ENCODE peak calls at places on chromosomes 11 and 22, in four cellular contexts. I is SK-N-SH, W is kidney, Y is NT2/D1. K is an unnamed sample. For H3K4me1, the result is how much of the 10 kb centered on the place peaks cover.

GRCh38 chr11:95305726-95306522 is 74.9 kb upstream of the SESN3 start:
- DNase-seq in W (no peak), Y (no peak), I (no peak), K (no peak)

GRCh38 chr11:65204646-65205601 is 23.2 kb downstream of the CAPN1 start:
- DNase-seq in W (peak), Y (peak), I (peak), K (peak)

GRCh38 chr11:74057251-74058151 is 48.6 kb upstream of the UCP3 start:
- DNase-seq in Y (no peak), I (no peak), W (no peak), K (no peak)

GRCh38 chr11:70134490-70134889 is 56.4 kb downstream of the ANO1 start:
- DNase-seq in Y (no peak), I (no peak), W (no peak), K (no peak)

GRCh38 chr11:108748971-108749370 is 84.1 kb downstream of the DDX10 start:
- DNase-seq in I (no peak), Y (no peak), W (no peak), K (no peak)

GRCh38 chr11:129972596-129972995 is 30.0 kb downstream of the PRDM10 start:
- DNase-seq in Y (peak), W (no peak), I (no peak), K (peak)

GRCh38 chr11:42237701-42238235 is 778.3 kb upstream of the LRRC4C start:
- DNase-seq in Y (no peak), W (no peak), I (no peak), K (no peak)

GRCh38 chr11:62223095-62223494 is 14.6 kb downstream of the SCGB2A1 start:
- DNase-seq in I (no peak), W (no peak), Y (no peak), K (no peak)

GRCh38 chr22:27311666-27312566 is 489.6 kb downstream of the MN1 start:
- DNase-seq in Y (no peak), I (no peak), W (no peak), K (peak)

GRCh38 chr22:38886333-38886732 is 14.3 kb upstream of the CBX6 start:
- DNase-seq in Y (no peak), I (no peak), W (no peak), K (no peak)

GRCh38 chr11:43738600-43739409 is 58.3 kb downstream of the HSD17B12 start:
- DNase-seq in I (no peak), W (no peak), Y (no peak), K (peak)

GRCh38 chr11:118305726-118306125 is 1.2 kb downstream of the CD3E start:
- DNase-seq in I (no peak), W (no peak), Y (no peak), K (no peak)

GRCh38 chr11:14323118-14323676 is 35.8 kb downstream of the RRAS2 start:
- DNase-seq in Y (no peak), W (no peak), I (no peak), K (no peak)

GRCh38 chr11:6233984-6234313 is 487 bp downstream of the FHIP1B start:
- DNase-seq in I (no peak), W (no peak), Y (no peak), K (peak)

GRCh38 chr11:19263333-19263732 is 22.6 kb upstream of the E2F8 start:
- DNase-seq in W (no peak), I (no peak), Y (no peak), K (no peak)

GRCh38 chr22:38755911-38756532 is at the start of gene SUN2:
- DNase-seq in W (peak), I (peak), Y (no peak), K (peak)

GRCh38 chr11:44120169-44120568 is 24.7 kb downstream of the EXT2 start:
- DNase-seq in Y (no peak), I (peak), W (no peak), K (peak)

GRCh38 chr11:132312161-132312560 is 941.7 kb downstream of the NTM start:
- DNase-seq in I (no peak), Y (no peak), W (no peak), K (no peak)

GRCh38 chr22:43446037-43446803 is 34.4 kb downstream of the MPPED1 start:
- DNase-seq in W (no peak), Y (no peak), I (no peak), K (no peak)

DNA sequence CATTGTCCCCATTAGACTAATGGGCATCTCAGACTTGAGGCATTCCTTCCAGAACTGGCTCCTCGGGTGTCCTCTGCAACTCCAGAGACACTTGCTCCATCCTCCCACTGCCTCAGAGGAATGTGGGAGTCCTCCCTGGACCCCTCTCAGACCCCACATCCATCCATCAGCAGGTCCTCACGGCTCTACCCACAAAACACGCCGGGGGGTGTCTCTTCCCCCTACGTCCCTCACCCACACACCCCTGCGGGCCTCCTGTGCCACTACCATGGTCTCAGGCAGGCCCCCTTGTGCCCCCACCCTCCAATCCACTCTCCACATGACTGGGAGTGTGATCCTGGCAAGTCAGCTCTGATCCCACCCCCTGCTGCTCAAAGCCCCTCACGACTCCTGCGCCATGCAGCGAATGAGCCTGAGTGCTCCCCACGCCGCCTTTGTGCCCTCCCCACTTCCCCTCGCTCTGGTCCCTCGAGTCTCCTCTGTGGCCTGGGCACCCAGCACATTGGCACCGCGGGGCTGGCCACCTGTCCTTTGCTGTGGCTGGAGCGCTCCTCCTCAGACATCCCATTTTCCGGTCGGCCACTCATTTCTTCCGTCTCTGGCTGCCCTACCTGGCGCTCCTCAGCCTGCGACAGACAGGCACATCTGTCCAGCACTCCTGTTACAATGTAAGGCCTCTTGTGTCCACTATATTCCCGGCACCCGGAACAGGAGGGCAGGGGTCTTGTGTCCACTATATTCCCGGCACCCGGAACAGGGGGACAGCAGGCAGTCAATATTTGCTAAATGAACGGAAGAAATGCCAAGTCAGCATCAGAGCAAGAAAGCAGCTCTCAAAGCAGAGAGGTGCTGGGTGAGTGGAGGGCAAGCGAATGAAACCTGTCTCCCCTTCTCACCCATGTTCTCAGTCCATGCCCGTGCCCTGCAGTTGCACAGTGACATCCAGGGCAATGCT is 14.2 kb upstream of the MOB2 start:
- DNase-seq in I (no peak), Y (no peak), W (peak), K (no peak)
- H3K4me1 ChIP-seq in I (under half), Y (under half), W (under half), K (under half)

GRCh38 chr22:35379146-35379993 is 1.5 kb upstream of the HMOX1 start:
- DNase-seq in Y (no peak), I (no peak), W (no peak), K (no peak)

GRCh38 chr22:35375031-35375430 is 5.9 kb upstream of the HMOX1 start:
- DNase-seq in I (no peak), W (no peak), Y (no peak), K (no peak)

GRCh38 chr22:35378547-35379078 is 2.3 kb upstream of the HMOX1 start:
- DNase-seq in W (no peak), Y (no peak), I (no peak), K (no peak)

GRCh38 chr22:35377735-35378134 is 3.2 kb upstream of the HMOX1 start:
- DNase-seq in Y (peak), I (no peak), W (no peak), K (no peak)

GRCh38 chr22:35376728-35377472 is 4.0 kb upstream of the HMOX1 start:
- DNase-seq in Y (peak), W (peak), I (no peak), K (peak)
- H3K4me1 ChIP-seq in Y (under half), W (under half), I (under half), K (under half)

GRCh38 chr11:69005183-69005630 is 7.8 kb downstream of the MRGPRF start:
- DNase-seq in W (no peak), Y (no peak), I (no peak), K (no peak)
- H3K4me1 ChIP-seq in W (under half), Y (under half), I (under half), K (under half)

DNA sequence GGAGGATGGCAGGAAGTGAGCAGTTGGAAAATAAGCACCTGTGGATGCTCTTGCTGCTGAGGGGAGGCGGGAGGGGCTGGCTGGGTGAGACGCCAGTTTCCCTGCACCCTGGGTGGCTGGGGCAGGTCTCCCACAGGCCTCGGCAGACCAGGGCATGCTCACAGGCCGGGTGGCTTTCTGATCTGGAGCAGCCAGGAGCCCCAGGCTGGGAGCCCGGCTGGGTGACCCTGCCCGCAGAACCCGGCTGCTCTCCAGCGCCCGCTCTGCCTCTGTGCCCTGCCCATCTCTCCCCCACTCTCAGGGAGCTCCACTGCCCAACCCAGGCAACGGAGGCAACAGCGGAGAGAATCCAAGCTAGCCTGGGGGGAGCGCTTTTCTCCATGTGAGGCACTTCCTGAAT is 24.6 kb downstream of the DCPS start:
- DNase-seq in I (no peak), W (peak), Y (no peak), K (no peak)
- H3K4me1 ChIP-seq in I (under half), W (under half), Y (under half), K (under half)

DNA sequence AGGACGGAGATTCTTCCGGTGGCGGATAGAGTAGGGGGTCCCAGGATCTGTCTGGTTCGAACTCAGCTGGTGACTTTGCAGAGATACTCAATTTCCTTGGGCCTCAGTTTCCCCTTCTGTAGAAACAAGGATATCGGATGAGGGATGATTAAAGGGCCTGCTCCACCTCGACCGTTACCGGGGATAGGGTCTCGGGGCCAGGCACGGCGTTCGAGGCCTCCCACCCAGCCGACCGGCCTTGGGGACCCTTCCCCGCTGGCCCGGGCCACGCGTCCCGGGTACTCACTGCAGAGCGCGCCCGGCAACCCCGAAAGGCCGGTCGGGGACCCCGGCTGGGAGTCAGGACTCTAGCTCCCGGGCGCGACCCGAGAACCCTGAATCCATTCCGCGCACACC is 321 bp downstream of the RHBDD3 start:
- DNase-seq in Y (no peak), I (no peak), W (no peak), K (no peak)
- H3K4me1 ChIP-seq in Y (under half), I (under half), W (under half), K (under half)

GRCh38 chr11:119531623-119532022 is 108.7 kb upstream of the THY1 start:
- DNase-seq in I (no peak), Y (no peak), W (peak), K (no peak)

GRCh38 chr11:119536801-119537200 is 113.8 kb upstream of the THY1 start:
- DNase-seq in Y (no peak), W (no peak), I (no peak), K (no peak)

GRCh38 chr11:119533462-119533861 is 110.5 kb upstream of the THY1 start:
- DNase-seq in W (no peak), I (peak), Y (no peak), K (no peak)

GRCh38 chr11:119532551-119532950 is 109.6 kb upstream of the THY1 start:
- DNase-seq in Y (no peak), W (peak), I (no peak), K (no peak)

GRCh38 chr11:119533931-119534694 is 111.1 kb upstream of the THY1 start:
- DNase-seq in W (peak), I (peak), Y (peak), K (peak)
- H3K4me1 ChIP-seq in W (under half), I (under half), Y (under half), K (under half)

GRCh38 chr11:1307998-1308744 is 1.3 kb downstream of the TOLLIP start:
- DNase-seq in I (peak), Y (no peak), W (no peak), K (no peak)
- H3K4me1 ChIP-seq in I (under half), Y (under half), W (under half), K (under half)

GRCh38 chr22:29390270-29390669 is 1.9 kb upstream of the AP1B1 start:
- DNase-seq in I (no peak), Y (no peak), W (no peak), K (no peak)
- H3K4me1 ChIP-seq in I (under half), Y (under half), W (under half), K (under half)